ENCODE peak calls at places on chromosomes 1 and 21, in eight cellular contexts. H is foreskin keratinocyte; G is esophagus squamous epithelium; P is MM.1S; L is SK-N-SH; Z is brain microvascular endothelial cell; U is CD4-positive, alpha-beta T cell; X is upper lobe of right lung. F is an unnamed sample.

GRCh38 chr1:22717038-22717758 is 6.6 kb downstream of the EPHB2 start:
- DNase-seq in H (no peak), G (no peak), P (no peak), L (no peak), Z (no peak), U (no peak), X (peak), F (no peak)

GRCh38 chr1:213940947-213941346 is 46.8 kb upstream of the PROX1 start:
- DNase-seq in H (no peak), G (no peak), P (no peak), L (no peak), Z (no peak), U (no peak), X (no peak), F (no peak)

GRCh38 chr1:117616356-117616755 is 10.5 kb downstream of the TENT5C start:
- DNase-seq in H (no peak), G (no peak), P (peak), L (no peak), Z (no peak), U (no peak), X (no peak), F (no peak)

GRCh38 chr1:56375184-56375837 is 204.1 kb downstream of the PLPP3 start:
- DNase-seq in H (no peak), G (no peak), P (no peak), L (no peak), Z (no peak), U (no peak), X (no peak), F (no peak)

GRCh38 chr1:32770221-32770731 is 46.9 kb downstream of the YARS1 start:
- DNase-seq in H (no peak), G (no peak), P (no peak), L (no peak), Z (no peak), U (no peak), X (peak), F (no peak)

GRCh38 chr1:232170909-232171308 is 459.0 kb downstream of the SIPA1L2 start:
- DNase-seq in H (no peak), G (no peak), P (no peak), L (no peak), Z (no peak), U (no peak), X (no peak), F (no peak)

GRCh38 chr1:23807453-23807852 is 6.9 kb upstream of the GALE start:
- DNase-seq in H (no peak), G (no peak), P (no peak), L (no peak), Z (no peak), U (no peak), X (no peak), F (no peak)

GRCh38 chr1:113042336-113043143 is 30.5 kb upstream of the LRIG2 start:
- DNase-seq in H (peak), G (no peak), P (peak), L (peak), Z (peak), U (no peak), X (peak), F (peak)

GRCh38 chr21:42711667-42712066 is 58.2 kb downstream of the PDE9A start:
- DNase-seq in H (no peak), G (no peak), P (no peak), L (no peak), Z (no peak), U (no peak), X (no peak), F (no peak)

GRCh38 chr1:14522331-14523241 is 75.9 kb upstream of the KAZN start:
- DNase-seq in H (peak), G (no peak), P (no peak), L (peak), Z (peak), U (no peak), X (no peak), F (peak)

GRCh38 chr1:64112281-64112680 is 91.1 kb upstream of the UBE2U start:
- DNase-seq in H (peak), G (no peak), P (no peak), L (no peak), Z (peak), U (no peak), X (no peak), F (peak)

GRCh38 chr1:248316796-248317195 is 7.6 kb downstream of the OR2M7 start:
- DNase-seq in H (no peak), G (no peak), P (no peak), L (no peak), Z (no peak), U (no peak), X (no peak), F (no peak)

GRCh38 chr1:11940260-11940921 is 5.9 kb downstream of the PLOD1 start:
- DNase-seq in H (no peak), G (no peak), P (no peak), L (peak), Z (no peak), U (no peak), X (no peak), F (no peak)

DNA sequence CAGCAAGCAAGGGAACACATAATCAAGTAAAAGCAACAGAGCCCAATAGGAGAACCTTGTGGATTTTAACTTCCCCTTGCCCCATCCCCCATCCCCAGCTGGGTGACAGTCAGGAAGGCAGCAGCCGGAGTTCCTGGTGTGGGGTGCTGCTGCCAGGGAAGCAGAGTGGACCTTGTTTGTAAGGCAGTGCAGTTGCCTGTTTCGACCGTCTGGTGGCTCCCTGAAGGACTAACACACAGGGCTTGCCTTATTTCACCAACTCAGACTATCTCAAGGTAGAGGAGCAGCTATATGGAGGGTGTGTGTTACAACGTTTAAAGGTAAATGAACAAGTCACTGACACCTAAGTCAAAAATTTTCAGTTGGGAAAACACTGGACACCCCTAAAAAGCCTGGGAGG is 6.6 kb downstream of the KRTAP10-8 start:
- DNase-seq in H (no peak), G (no peak), P (no peak), L (no peak), Z (peak), U (no peak), X (peak), F (no peak)
- TF ChIP-seq CTCF in H (no peak), G (no peak), P (peak), L (no peak), Z (peak), U (no peak), X (peak), F (no peak)

DNA sequence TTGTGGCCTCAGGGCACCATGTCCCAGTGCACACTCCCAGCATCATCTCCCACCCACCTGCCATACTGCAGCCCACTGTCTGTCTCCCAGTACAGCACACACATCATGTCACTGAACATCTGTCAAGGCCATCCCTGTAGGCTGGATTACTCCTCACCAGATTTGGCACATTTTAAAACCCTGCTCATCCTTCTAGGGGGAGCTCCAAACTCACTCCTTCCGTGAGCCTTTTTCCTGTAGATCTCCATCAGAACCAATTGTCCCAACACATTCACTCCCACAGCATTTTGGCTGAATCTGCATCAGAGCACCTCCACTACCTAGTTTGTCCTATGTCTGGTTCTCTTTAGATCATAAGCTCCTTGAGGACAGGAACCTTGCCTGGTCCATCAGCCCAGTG is 58.6 kb upstream of the GRIK3 start:
- DNase-seq in H (no peak), G (no peak), P (no peak), L (no peak), Z (no peak), U (no peak), X (no peak), F (no peak)
- H3K27ac ChIP-seq in H (no peak), G (no peak), P (no peak), L (no peak), Z (no peak), U (no peak), X (no peak), F (no peak)

GRCh38 chr1:8926707-8927694 is 18.7 kb upstream of the CA6 start:
- DNase-seq in H (no peak), G (no peak), P (no peak), L (no peak), Z (no peak), U (no peak), X (no peak), F (no peak)
- TF ChIP-seq CTCF in H (no peak), G (no peak), P (no peak), L (no peak), Z (no peak), U (no peak), X (no peak), F (no peak)

GRCh38 chr1:95138223-95138622 is 21.1 kb downstream of the TLCD4 start:
- DNase-seq in H (no peak), G (no peak), P (no peak), L (no peak), Z (no peak), U (no peak), X (no peak), F (no peak)

GRCh38 chr1:95132762-95133161 is 15.6 kb downstream of the TLCD4 start:
- DNase-seq in H (no peak), G (no peak), P (no peak), L (no peak), Z (no peak), U (no peak), X (no peak), F (no peak)

GRCh38 chr1:95139039-95139438 is 21.9 kb downstream of the TLCD4 start:
- DNase-seq in H (no peak), G (no peak), P (no peak), L (no peak), Z (no peak), U (no peak), X (no peak), F (no peak)

GRCh38 chr1:95133687-95134086 is 16.5 kb downstream of the TLCD4 start:
- DNase-seq in H (no peak), G (no peak), P (no peak), L (no peak), Z (no peak), U (no peak), X (no peak), F (no peak)
- H3K27ac ChIP-seq in H (no peak), G (no peak), P (no peak), L (no peak), Z (no peak), U (no peak), X (no peak), F (no peak)

GRCh38 chr1:229710746-229711145 is 84.7 kb downstream of the URB2 start:
- DNase-seq in H (no peak), G (no peak), P (no peak), L (no peak), Z (no peak), U (no peak), X (no peak), F (no peak)
- TF ChIP-seq CTCF in H (no peak), G (no peak), P (no peak), L (no peak), Z (no peak), U (no peak), X (no peak), F (no peak)